ENCODE peak calls at places on chromosomes 1 and 21, in four cellular contexts. Z is GM12878, G is tibial nerve, X is HepG2. L is an unnamed sample. For H3K4me1, the result is how much of the 10 kb centered on the place peaks cover.

GRCh38 chr1:108149796-108150467 is 50.2 kb downstream of the SLC25A24 start:
- DNase-seq in X (no peak), Z (no peak), G (no peak), L (no peak)

GRCh38 chr1:233075045-233075444 is 124.6 kb downstream of the NTPCR start:
- DNase-seq in Z (no peak), X (no peak), G (no peak), L (no peak)

GRCh38 chr21:34986561-34987533 is 62.3 kb downstream of the RUNX1 start:
- DNase-seq in G (no peak), X (peak), Z (peak), L (no peak)

GRCh38 chr1:89519779-89520358 is 4.8 kb upstream of the LRRC8B start:
- DNase-seq in X (peak), Z (no peak), G (peak), L (no peak)

GRCh38 chr1:40630488-40631223 is 34.8 kb downstream of the RIMS3 start:
- DNase-seq in G (no peak), X (peak), Z (no peak), L (no peak)

GRCh38 chr1:203151362-203152157 is 24.0 kb downstream of the ADORA1 start:
- DNase-seq in Z (no peak), X (no peak), G (no peak), L (no peak)

GRCh38 chr1:55725378-55725777 is 510.2 kb upstream of the USP24 start:
- DNase-seq in X (no peak), G (no peak), Z (no peak), L (no peak)

GRCh38 chr1:174169342-174169741 is 10.0 kb downstream of the RABGAP1L start:
- DNase-seq in G (no peak), X (no peak), Z (no peak), L (no peak)

GRCh38 chr21:44871576-44872265 is 1.8 kb downstream of the PTTG1IP start:
- DNase-seq in Z (no peak), X (peak), G (peak), L (peak)

GRCh38 chr1:170791941-170792340 is 128.0 kb downstream of the PRRX1 start:
- DNase-seq in Z (no peak), X (no peak), G (no peak), L (no peak)

GRCh38 chr1:27522148-27522859 is 32.3 kb upstream of the WASF2 start:
- DNase-seq in Z (no peak), X (peak), G (no peak), L (no peak)

GRCh38 chr1:171788696-171789095 is 7.2 kb downstream of the METTL13 start:
- DNase-seq in Z (no peak), X (no peak), G (no peak), L (no peak)

GRCh38 chr1:117654485-117655219 is 48.8 kb downstream of the TENT5C start:
- DNase-seq in X (peak), G (no peak), Z (peak), L (no peak)

GRCh38 chr1:6582370-6582769 is 2.6 kb downstream of the ZBTB48 start:
- DNase-seq in Z (no peak), G (no peak), X (peak), L (no peak)

GRCh38 chr1:44029260-44029910 is 1.9 kb downstream of the SLC6A9 start:
- DNase-seq in Z (no peak), X (no peak), G (no peak), L (no peak)

GRCh38 chr1:4650486-4650885 is 3.9 kb upstream of the AJAP1 start:
- DNase-seq in X (no peak), Z (no peak), G (no peak), L (no peak)

GRCh38 chr21:15695241-15695640 is 34.5 kb upstream of the USP25 start:
- DNase-seq in Z (no peak), G (no peak), X (no peak), L (no peak)

GRCh38 chr1:206435450-206435849 is 34.8 kb upstream of the IKBKE start:
- DNase-seq in Z (no peak), G (no peak), X (no peak), L (no peak)

GRCh38 chr21:33892853-33893252 is 22.8 kb downstream of the ATP5PO start:
- DNase-seq in G (no peak), X (peak), Z (no peak), L (no peak)

GRCh38 chr1:228487336-228488106 is at the start of gene RNF187:
- DNase-seq in X (no peak), Z (no peak), G (peak), L (peak)

GRCh38 chr1:228488818-228489674 is 1.9 kb downstream of the RNF187 start:
- DNase-seq in G (no peak), Z (no peak), X (no peak), L (no peak)

GRCh38 chr1:228488107-228488817 is 1.1 kb downstream of the RNF187 start:
- DNase-seq in Z (no peak), X (no peak), G (no peak), L (peak)

GRCh38 chr1:228493141-228494043 is 6.2 kb downstream of the RNF187 start:
- DNase-seq in Z (no peak), G (no peak), X (no peak), L (no peak)

DNA sequence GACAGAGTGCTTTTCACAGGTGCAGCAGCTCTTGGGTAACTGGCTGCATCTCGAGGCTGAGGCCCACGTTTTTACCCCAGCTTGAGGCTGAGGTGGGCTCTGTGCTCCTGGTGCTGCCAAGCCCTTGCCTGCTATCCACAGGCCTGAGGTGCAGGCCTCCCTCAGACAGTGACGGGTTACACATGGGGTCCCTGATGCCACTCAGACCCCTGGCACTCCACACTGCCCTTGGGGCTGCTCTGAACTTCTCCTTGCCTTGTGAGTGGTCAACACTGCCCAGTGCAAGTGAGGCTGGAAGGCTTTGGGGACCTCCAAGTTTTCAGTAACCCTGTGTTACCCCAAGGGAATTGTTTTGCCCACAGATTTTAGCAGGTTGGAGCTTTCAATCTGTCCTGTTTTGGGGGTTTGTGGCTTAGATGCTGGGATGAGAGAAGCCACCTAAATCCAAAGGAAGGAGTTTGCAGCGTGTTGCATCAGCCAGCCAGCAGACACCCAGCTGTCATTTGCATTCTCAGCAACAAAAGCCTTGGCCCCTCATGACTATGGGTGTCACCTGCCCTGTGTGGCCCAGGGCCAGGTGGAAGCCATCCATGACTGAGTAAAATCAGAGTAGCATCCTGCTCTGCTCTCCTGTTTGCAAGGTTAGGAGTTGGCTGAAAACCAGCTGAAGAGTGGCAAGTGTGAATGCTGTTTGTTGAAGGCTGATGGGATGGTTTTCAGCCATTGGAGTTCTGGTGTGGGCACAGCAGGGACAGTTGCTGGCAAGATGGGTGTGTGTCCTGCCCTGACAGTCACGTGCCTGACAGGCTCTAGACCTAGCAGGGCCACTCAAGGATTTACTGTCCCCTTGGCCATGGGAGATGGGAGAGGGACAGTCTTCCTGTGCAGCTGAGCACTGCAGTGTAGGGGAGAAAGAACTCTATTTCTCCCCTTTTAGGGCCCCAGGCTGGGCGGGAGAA is 3.2 kb downstream of the RNF187 start:
- DNase-seq in Z (no peak), G (no peak), X (no peak), L (no peak)
- H3K4me1 ChIP-seq in Z (under half), G (under half), X (under half), L (under half)

DNA sequence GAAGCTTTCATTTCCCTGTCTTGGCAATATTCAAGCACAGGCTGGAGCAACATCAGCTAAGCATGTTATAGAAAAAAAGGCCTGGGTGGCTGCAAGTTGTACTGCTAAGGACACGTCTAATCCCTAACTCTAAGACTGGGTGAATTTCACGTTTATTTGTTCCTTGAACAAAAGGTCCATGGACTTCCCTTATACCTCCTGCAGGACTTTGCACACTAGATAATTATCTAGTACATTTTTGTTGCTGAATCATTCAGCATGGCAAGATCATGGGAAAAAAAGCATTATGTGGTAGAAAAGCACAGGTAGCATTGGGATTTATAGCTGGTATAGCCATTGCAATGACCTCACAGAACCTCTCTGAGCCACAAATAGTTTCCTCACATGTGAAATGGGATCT is 130.7 kb upstream of the DMRTA2 start:
- DNase-seq in Z (no peak), G (no peak), X (peak), L (no peak)
- H3K27ac ChIP-seq in Z (no peak), G (no peak), X (peak), L (no peak)

GRCh38 chr1:201170533-201171062 is 16.3 kb upstream of the TMEM9 start:
- DNase-seq in X (peak), G (peak), Z (peak), L (peak)
- TF ChIP-seq EP300 in X (peak), G (peak), Z (no peak), L (peak)

GRCh38 chr1:57996400-57996799 is 550.1 kb downstream of the OMA1 start:
- DNase-seq in Z (no peak), X (no peak), G (no peak), L (no peak)
- H3K4me1 ChIP-seq in Z (under half), X (under half), G (under half), L (under half)

GRCh38 chr1:101002551-101002950 is 23.0 kb downstream of the DPH5 start:
- DNase-seq in G (no peak), Z (no peak), X (no peak), L (no peak)
- H3K27ac ChIP-seq in G (no peak), Z (no peak), X (no peak), L (no peak)